ENCODE peak calls at places on chromosomes 1 and 21, in eight cellular contexts. Y is lower lobe of right lung, U is ACHN, E is HS-5, V is cardiac muscle cell, T is memory B cell, D is NCI-H226, A is cardiac septum. I is an unnamed sample.

GRCh38 chr1:193019442-193020026 is 39.6 kb downstream of the UCHL5 start:
- DNase-seq in Y (no peak), U (peak; percentile 73), E (peak; percentile 32), V (peak; percentile 66), T (peak; percentile 43), D (peak; percentile 33), A (no peak), I (no peak)

GRCh38 chr1:230878584-230878975 is 10.3 kb upstream of the C1orf198 start:
- DNase-seq in Y (no peak), U (no peak), E (peak; percentile 68), V (no peak), T (no peak), D (no peak), A (no peak), I (no peak)

GRCh38 chr1:19405195-19405760 is 80.1 kb downstream of the CAPZB start:
- DNase-seq in Y (no peak), U (no peak), E (no peak), V (no peak), T (no peak), D (no peak), A (no peak), I (no peak)

GRCh38 chr21:32538147-32538792 is 47.1 kb downstream of the TCP10L start:
- DNase-seq in Y (no peak), U (no peak), E (no peak), V (no peak), T (no peak), D (no peak), A (no peak), I (no peak)

GRCh38 chr1:228352677-228353481 is 53.8 kb downstream of the TRIM11 start:
- DNase-seq in Y (peak; percentile 35), U (no peak), E (no peak), V (no peak), T (no peak), D (no peak), A (no peak), I (peak; percentile 63)

GRCh38 chr1:22295856-22296255 is 153.0 kb upstream of the WNT4 start:
- DNase-seq in Y (no peak), U (no peak), E (no peak), V (no peak), T (no peak), D (no peak), A (no peak), I (no peak)

GRCh38 chr1:235128453-235129328 is at the start of gene TOMM20:
- DNase-seq in Y (peak; percentile 97), U (peak; percentile 99), E (peak; percentile 94), V (peak; percentile 98), T (peak; percentile 93), D (peak; percentile 87), A (peak; percentile 98), I (peak; percentile 97)

GRCh38 chr1:234772345-234773147 is 162.6 kb upstream of the IRF2BP2 start:
- DNase-seq in Y (peak; percentile 80), U (peak; percentile 100), E (peak; percentile 98), V (peak; percentile 50), T (peak; percentile 65), D (peak; percentile 92), A (peak; percentile 85), I (peak; percentile 74)

GRCh38 chr1:26225033-26225831 is 8.8 kb upstream of the CEP85 start:
- DNase-seq in Y (peak; percentile 78), U (peak; percentile 2), E (no peak), V (peak; percentile 89), T (no peak), D (no peak), A (peak; percentile 85), I (peak; percentile 84)

GRCh38 chr1:57474097-57474750 is 50.4 kb upstream of the DAB1 start:
- DNase-seq in Y (no peak), U (no peak), E (no peak), V (no peak), T (no peak), D (no peak), A (no peak), I (no peak)

GRCh38 chr1:24968941-24969585 is 39.0 kb upstream of the RUNX3 start:
- DNase-seq in Y (no peak), U (no peak), E (no peak), V (no peak), T (no peak), D (no peak), A (no peak), I (no peak)

GRCh38 chr1:198158766-198159589 is 2.2 kb downstream of the NEK7 start:
- DNase-seq in Y (peak; percentile 93), U (peak; percentile 96), E (peak; percentile 65), V (peak; percentile 94), T (peak; percentile 72), D (peak; percentile 89), A (peak; percentile 97), I (peak; percentile 95)

GRCh38 chr1:37995773-37996379 is 6.1 kb upstream of the SF3A3 start:
- DNase-seq in Y (peak; percentile 82), U (peak; percentile 39), E (no peak), V (peak; percentile 65), T (no peak), D (no peak), A (peak; percentile 79), I (peak; percentile 91)

GRCh38 chr1:205339717-205340116 is 17.0 kb downstream of the KLHDC8A start:
- DNase-seq in Y (no peak), U (no peak), E (no peak), V (no peak), T (no peak), D (peak; percentile 66), A (no peak), I (no peak)

GRCh38 chr1:117372863-117373412 is 5.7 kb downstream of the MAN1A2 start:
- DNase-seq in Y (no peak), U (no peak), E (no peak), V (no peak), T (no peak), D (no peak), A (no peak), I (no peak)

GRCh38 chr1:185528084-185528656 is 206.0 kb upstream of the HMCN1 start:
- DNase-seq in Y (no peak), U (no peak), E (no peak), V (no peak), T (no peak), D (no peak), A (no peak), I (no peak)

GRCh38 chr1:160550572-160551034 is 27.5 kb upstream of the SLAMF6 start:
- DNase-seq in Y (peak; percentile 62), U (no peak), E (no peak), V (no peak), T (no peak), D (no peak), A (no peak), I (peak; percentile 67)

GRCh38 chr21:41168391-41169257 is 664 bp downstream of the BACE2 start:
- DNase-seq in Y (peak; percentile 55), U (peak; percentile 62), E (no peak), V (peak; percentile 66), T (no peak), D (peak; percentile 31), A (no peak), I (peak; percentile 76)

GRCh38 chr21:18603246-18603645 is 199.7 kb upstream of the TMPRSS15 start:
- DNase-seq in Y (no peak), U (no peak), E (no peak), V (no peak), T (no peak), D (no peak), A (no peak), I (no peak)

GRCh38 chr1:24283326-24284155 is 35.6 kb upstream of the GRHL3 start:
- DNase-seq in Y (no peak), U (peak; percentile 61), E (peak; percentile 80), V (no peak), T (no peak), D (peak; percentile 53), A (no peak), I (no peak)

GRCh38 chr1:145991799-145992412 is 4.5 kb downstream of the TXNIP start:
- DNase-seq in Y (no peak), U (no peak), E (no peak), V (no peak), T (no peak), D (no peak), A (no peak), I (no peak)

GRCh38 chr21:33293811-33294216 is 27.6 kb downstream of the IL10RB start:
- DNase-seq in Y (no peak), U (no peak), E (no peak), V (no peak), T (no peak), D (no peak), A (no peak), I (no peak)

GRCh38 chr1:60681095-60681860 is 401.1 kb upstream of the NFIA start:
- DNase-seq in Y (no peak), U (no peak), E (no peak), V (no peak), T (no peak), D (no peak), A (no peak), I (no peak)

GRCh38 chr1:74375376-74375775 is 137.0 kb downstream of the LRRC53 start:
- DNase-seq in Y (no peak), U (no peak), E (no peak), V (no peak), T (no peak), D (no peak), A (no peak), I (no peak)

GRCh38 chr1:44408181-44409018 is 3.3 kb downstream of the RNF220 start:
- DNase-seq in Y (no peak), U (no peak), E (no peak), V (peak; percentile 54), T (no peak), D (no peak), A (no peak), I (no peak)

GRCh38 chr1:174408142-174408541 is 39.6 kb upstream of the GPR52 start:
- DNase-seq in Y (no peak), U (no peak), E (no peak), V (no peak), T (no peak), D (no peak), A (no peak), I (no peak)

GRCh38 chr1:206112600-206113301 is 4.4 kb downstream of the AVPR1B start:
- DNase-seq in Y (peak; percentile 80), U (no peak), E (no peak), V (no peak), T (no peak), D (no peak), A (no peak), I (no peak)

I was measured in Right ventricle myocardium inferior.